ENCODE peak calls at places on chromosome 22, in ten cellular contexts. O is AG10803; X is GM04504; R is thoracic aorta; L is GM23338; U is tibial nerve; T is activated naive CD8-positive, alpha-beta T cell treated with anti-CD3 and anti-CD28 coated beads for 36 hours; C is fibroblast of the conjunctiva; F is head of caudate nucleus; V is stimulated activated CD4-positive, alpha-beta T cell treated with anti-CD3 and anti-CD28 coated beads, TNF-alpha, amount 100 ng/mL, for 1 hour. B is an unnamed sample.

GRCh38 chr22:21587803-21588611 is 20.5 kb downstream of the UBE2L3 start:
- DNase-seq in O (peak), X (no peak), R (no peak), L (no peak), U (no peak), T (peak), C (no peak), F (peak), V (no peak), B (no peak)

GRCh38 chr22:29128891-29129643 is 56.2 kb downstream of the KREMEN1 start:
- DNase-seq in O (peak), X (peak), R (no peak), L (no peak), U (no peak), T (no peak), C (no peak), F (no peak), V (no peak), B (no peak)

GRCh38 chr22:44702479-44703219 is 645 bp downstream of the PRR5 start:
- DNase-seq in O (peak), X (no peak), R (no peak), L (peak), U (no peak), T (peak), C (no peak), F (no peak), V (peak), B (peak)

GRCh38 chr22:49158741-49159564 is 668.7 kb downstream of the BRD1 start:
- DNase-seq in O (no peak), X (no peak), R (no peak), L (no peak), U (no peak), T (no peak), C (no peak), F (no peak), V (no peak), B (no peak)

GRCh38 chr22:24413726-24414385 is 13.5 kb upstream of the ADORA2A start:
- DNase-seq in O (no peak), X (no peak), R (no peak), L (no peak), U (no peak), T (no peak), C (no peak), F (no peak), V (no peak), B (peak)

GRCh38 chr22:20520093-20520511 is 12.7 kb downstream of the MED15 start:
- DNase-seq in O (peak), X (no peak), R (no peak), L (no peak), U (no peak), T (peak), C (no peak), F (no peak), V (no peak), B (no peak)

GRCh38 chr22:31378123-31378522 is 21.3 kb upstream of the DRG1 start:
- DNase-seq in O (peak), X (no peak), R (no peak), L (no peak), U (no peak), T (no peak), C (no peak), F (no peak), V (no peak), B (no peak)

GRCh38 chr22:40376149-40376548 is 5.8 kb downstream of the SGSM3 start:
- DNase-seq in O (no peak), X (no peak), R (no peak), L (no peak), U (no peak), T (no peak), C (no peak), F (no peak), V (no peak), B (no peak)

GRCh38 chr22:48700566-48701295 is 1126.9 kb downstream of the BRD1 start:
- DNase-seq in O (no peak), X (no peak), R (no peak), L (no peak), U (no peak), T (no peak), C (no peak), F (peak), V (no peak), B (no peak)